ENCODE peak calls at places on chromosomes 1 and 21, in six cellular contexts. R, P, X, E, G and Y are unnamed samples.

GRCh38 chr1:244444854-244445253 is 6.9 kb downstream of the ADSS2 start:
- DNase-seq in R (no peak), P (no peak), X (no peak), E (no peak), G (no peak), Y (no peak)

GRCh38 chr1:24949331-24949881 is 19.3 kb upstream of the RUNX3 start:
- DNase-seq in R (peak), P (no peak), X (no peak), E (no peak), G (no peak), Y (no peak)

GRCh38 chr1:118302145-118302544 is 117.1 kb upstream of the SPAG17 start:
- DNase-seq in R (peak), P (no peak), X (no peak), E (no peak), G (no peak), Y (no peak)

GRCh38 chr1:175188936-175189335 is 3.6 kb downstream of the KIAA0040 start:
- DNase-seq in R (no peak), P (no peak), X (no peak), E (no peak), G (no peak), Y (no peak)

GRCh38 chr1:59431566-59432294 is 134.8 kb downstream of the FGGY start:
- DNase-seq in R (peak), P (no peak), X (no peak), E (no peak), G (no peak), Y (no peak)

GRCh38 chr1:7552402-7552801 is 218.7 kb upstream of the VAMP3 start:
- DNase-seq in R (no peak), P (no peak), X (no peak), E (no peak), G (no peak), Y (no peak)

GRCh38 chr1:225427249-225428065 is at the start of gene LBR:
- DNase-seq in R (peak), P (no peak), X (peak), E (no peak), G (no peak), Y (peak)

GRCh38 chr1:201542166-201543045 is 3.5 kb downstream of the NAV1 start:
- DNase-seq in R (peak), P (no peak), X (no peak), E (no peak), G (no peak), Y (no peak)

GRCh38 chr1:242890211-242890741 is 364.8 kb downstream of the CEP170 start:
- DNase-seq in R (no peak), P (no peak), X (peak), E (no peak), G (no peak), Y (no peak)

GRCh38 chr1:151705739-151706463 is 10.7 kb downstream of the CELF3 start:
- DNase-seq in R (no peak), P (no peak), X (no peak), E (no peak), G (no peak), Y (no peak)

GRCh38 chr1:232938926-232939325 is 11.5 kb upstream of the NTPCR start:
- DNase-seq in R (no peak), P (no peak), X (no peak), E (no peak), G (no peak), Y (no peak)

GRCh38 chr1:35243681-35244080 is 24.8 kb upstream of the ZMYM4 start:
- DNase-seq in R (no peak), P (no peak), X (no peak), E (peak), G (no peak), Y (no peak)

GRCh38 chr1:21574464-21575151 is 65.4 kb downstream of the ALPL start:
- DNase-seq in R (peak), P (no peak), X (peak), E (peak), G (no peak), Y (peak)

GRCh38 chr21:45992311-45993209 is 11.0 kb downstream of the COL6A1 start:
- DNase-seq in R (no peak), P (no peak), X (no peak), E (no peak), G (no peak), Y (no peak)

GRCh38 chr1:31701137-31701736 is 2.6 kb downstream of the COL16A1 start:
- DNase-seq in R (peak), P (peak), X (no peak), E (no peak), G (no peak), Y (peak)

GRCh38 chr1:119314001-119314796 is 54.4 kb upstream of the HAO2 start:
- DNase-seq in R (no peak), P (no peak), X (no peak), E (no peak), G (no peak), Y (no peak)

GRCh38 chr1:168823988-168824387 is 95.0 kb upstream of the DPT start:
- DNase-seq in R (no peak), P (no peak), X (no peak), E (no peak), G (no peak), Y (no peak)

GRCh38 chr1:91273875-91274274 is 130.8 kb downstream of the HFM1 start:
- DNase-seq in R (no peak), P (no peak), X (no peak), E (no peak), G (no peak), Y (no peak)

GRCh38 chr1:165114022-165114888 is 242.3 kb downstream of the LMX1A start:
- DNase-seq in R (peak), P (no peak), X (peak), E (peak), G (peak), Y (peak)

GRCh38 chr1:156727914-156728598 is at the start of gene METTL25B:
- DNase-seq in R (peak), P (peak), X (peak), E (peak), G (no peak), Y (peak)

GRCh38 chr1:33617451-33617850 is 145.0 kb downstream of the ZSCAN20 start:
- DNase-seq in R (no peak), P (no peak), X (no peak), E (no peak), G (no peak), Y (no peak)

GRCh38 chr1:24409535-24409934 is 4.0 kb downstream of the STPG1 start:
- DNase-seq in R (peak), P (no peak), X (no peak), E (no peak), G (no peak), Y (no peak)

GRCh38 chr1:186152227-186152944 is 222.7 kb downstream of the TPR start:
- DNase-seq in R (peak), P (no peak), X (peak), E (no peak), G (peak), Y (peak)

GRCh38 chr1:24294757-24295371 is 24.3 kb upstream of the GRHL3 start:
- DNase-seq in R (peak), P (no peak), X (peak), E (no peak), G (no peak), Y (no peak)

GRCh38 chr1:161747789-161748188 is 1.8 kb upstream of the DUSP12 start:
- DNase-seq in R (no peak), P (no peak), X (no peak), E (no peak), G (no peak), Y (no peak)